ENCODE peak calls at places on chromosomes 13 and 19, in nine cellular contexts. J is hepatocyte; O is neural progenitor cell; A is Peyer's patch; P is CD8-positive, alpha-beta memory T cell; V is pancreas; Q is K562; S is PC-9; W is suprapubic skin. X is an unnamed sample.
A peak's percentile ranks its signal among the peaks of the same experiment; 100 is the strongest.

GRCh38 chr19:11293468-11294389 is 2.2 kb upstream of the TSPAN16 start:
- DNase-seq in J (peak; percentile 95), O (peak; percentile 96), A (peak; percentile 78), P (peak; percentile 77), V (peak; percentile 93), Q (peak; percentile 90), S (peak; percentile 93), W (peak; percentile 97), X (peak; percentile 87)

GRCh38 chr13:25687622-25688225 is 315.9 kb downstream of the ATP8A2 start:
- DNase-seq in J (no peak), O (no peak), A (no peak), P (no peak), V (no peak), Q (no peak), S (no peak), W (no peak), X (peak; percentile 37)

GRCh38 chr19:10461047-10461949 is 41.0 kb downstream of the PDE4A start:
- DNase-seq in J (peak; percentile 96), O (peak; percentile 96), A (peak; percentile 93), P (peak; percentile 85), V (peak; percentile 88), Q (peak; percentile 98), S (peak; percentile 82), W (peak; percentile 97), X (peak; percentile 84)

GRCh38 chr13:76982051-76982450 is 9.8 kb upstream of the CLN5 start:
- DNase-seq in J (no peak), O (no peak), A (no peak), P (no peak), V (no peak), Q (no peak), S (no peak), W (no peak), X (no peak)

GRCh38 chr13:24341439-24341838 is 32.1 kb downstream of the C1QTNF9 start:
- DNase-seq in J (no peak), O (no peak), A (no peak), P (no peak), V (no peak), Q (no peak), S (no peak), W (no peak), X (no peak)

GRCh38 chr13:51721485-51721884 is 82.5 kb downstream of the DHRS12 start:
- DNase-seq in J (no peak), O (no peak), A (no peak), P (no peak), V (no peak), Q (no peak), S (no peak), W (no peak), X (no peak)

GRCh38 chr19:48881741-48882657 is 9.8 kb downstream of the PPP1R15A start:
- DNase-seq in J (peak; percentile 44), O (peak; percentile 74), A (no peak), P (peak; percentile 58), V (no peak), Q (no peak), S (no peak), W (no peak), X (peak; percentile 47)

GRCh38 chr19:57563547-57563946 is 3.9 kb upstream of the ZNF550 start:
- DNase-seq in J (no peak), O (no peak), A (no peak), P (no peak), V (no peak), Q (no peak), S (no peak), W (no peak), X (no peak)

GRCh38 chr19:4510435-4511255 is 7.6 kb downstream of the PLIN4 start:
- DNase-seq in J (no peak), O (no peak), A (no peak), P (no peak), V (no peak), Q (no peak), S (no peak), W (no peak), X (no peak)

GRCh38 chr19:4493929-4494690 is 22.0 kb downstream of the HDGFL2 start:
- DNase-seq in J (no peak), O (no peak), A (no peak), P (no peak), V (peak; percentile 22), Q (no peak), S (no peak), W (no peak), X (no peak)

GRCh38 chr13:46577656-46578589 is 25.0 kb downstream of the LRCH1 start:
- DNase-seq in J (peak; percentile 36), O (no peak), A (no peak), P (no peak), V (no peak), Q (no peak), S (no peak), W (no peak), X (peak; percentile 18)

GRCh38 chr19:14237011-14237941 is 31.3 kb upstream of the ADGRL1 start:
- DNase-seq in J (no peak), O (no peak), A (no peak), P (no peak), V (no peak), Q (no peak), S (no peak), W (no peak), X (no peak)

GRCh38 chr13:29101404-29101803 is 281.3 kb downstream of the MTUS2 start:
- DNase-seq in J (no peak), O (no peak), A (no peak), P (no peak), V (no peak), Q (no peak), S (no peak), W (no peak), X (no peak)

GRCh38 chr19:2503521-2504109 is 27.7 kb downstream of the GADD45B start:
- DNase-seq in J (peak; percentile 88), O (no peak), A (no peak), P (peak; percentile 88), V (no peak), Q (peak; percentile 50), S (peak; percentile 76), W (no peak), X (no peak)

GRCh38 chr13:26996965-26997752 is 174.5 kb downstream of the USP12 start:
- DNase-seq in J (no peak), O (no peak), A (peak; percentile 86), P (no peak), V (no peak), Q (no peak), S (no peak), W (peak; percentile 21), X (no peak)

GRCh38 chr19:56683119-56683518 is 11.6 kb upstream of the ZNF835 start:
- DNase-seq in J (no peak), O (no peak), A (no peak), P (no peak), V (no peak), Q (no peak), S (no peak), W (no peak), X (peak; percentile 84)

GRCh38 chr13:47719164-47719563 is 281.9 kb downstream of the SUCLA2 start:
- DNase-seq in J (no peak), O (no peak), A (no peak), P (no peak), V (no peak), Q (no peak), S (no peak), W (no peak), X (no peak)

GRCh38 chr19:55014714-55015113 is 23.4 kb downstream of the GP6 start:
- DNase-seq in J (no peak), O (no peak), A (no peak), P (no peak), V (no peak), Q (no peak), S (no peak), W (no peak), X (peak; percentile 50)

GRCh38 chr19:42122691-42123607 is 9.3 kb downstream of the POU2F2 start:
- DNase-seq in J (no peak), O (no peak), A (no peak), P (peak; percentile 62), V (no peak), Q (no peak), S (no peak), W (no peak), X (no peak)

GRCh38 chr19:12994701-12995595 is at the start of gene NFIX:
- DNase-seq in J (peak; percentile 75), O (peak; percentile 89), A (peak; percentile 59), P (peak; percentile 71), V (peak; percentile 71), Q (peak; percentile 73), S (no peak), W (peak; percentile 90), X (peak; percentile 63)
- H3K27ac ChIP-seq in J (peak within 1 kb of the TSS; percentile 37), O (no peak within 1 kb of the TSS), A (peak within 1 kb of the TSS; percentile 70), P (no peak within 1 kb of the TSS), V (peak within 1 kb of the TSS; percentile 32), Q (peak within 1 kb of the TSS; percentile 82), S (no peak within 1 kb of the TSS), W (peak within 1 kb of the TSS; percentile 97), X (no peak within 1 kb of the TSS)

DNA sequence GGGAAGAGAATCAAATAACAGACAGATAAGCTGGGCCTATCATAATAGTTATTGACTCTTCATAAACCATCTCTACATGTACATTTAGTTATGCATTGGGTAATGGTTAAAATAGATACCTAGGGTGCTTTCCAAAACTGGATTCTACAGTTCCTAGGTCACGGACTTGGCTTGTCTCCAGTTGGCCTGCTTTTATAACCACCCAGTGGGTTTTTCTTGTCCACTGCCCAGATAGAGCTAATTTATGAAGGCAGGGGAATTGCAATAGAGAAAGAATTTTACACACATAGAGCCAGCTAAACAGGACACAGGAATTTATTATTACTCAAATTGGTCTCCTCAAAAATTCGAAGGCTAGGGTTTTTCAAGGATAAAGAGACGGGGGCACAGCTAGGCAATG is 97.3 kb downstream of the FAM216B start:
- DNase-seq in J (no peak), O (no peak), A (no peak), P (no peak), V (no peak), Q (no peak), S (no peak), W (no peak), X (no peak)
- H3K4me1 ChIP-seq in J (peaks cover 11% of the 10 kb centered on the region), O (peaks cover 13% of the 10 kb centered on the region), A (peaks cover 5% of the 10 kb centered on the region), P (no peaks in the 10 kb centered on the region), V (no peaks in the 10 kb centered on the region), Q (no peaks in the 10 kb centered on the region), S (peaks cover 16% of the 10 kb centered on the region), W (peaks cover 20% of the 10 kb centered on the region), X (peaks cover 10% of the 10 kb centered on the region)

GRCh38 chr13:108987488-108987887 is 358.1 kb downstream of the MYO16 start:
- DNase-seq in J (no peak), O (no peak), A (no peak), P (no peak), V (no peak), Q (no peak), S (no peak), W (no peak), X (peak; percentile 57)
- H3K27ac ChIP-seq in J (no peak overlapping the region), O (no peak overlapping the region), A (no peak overlapping the region), P (no peak overlapping the region), V (no peak overlapping the region), Q (no peak overlapping the region), S (no peak overlapping the region), W (no peak overlapping the region), X (no peak overlapping the region)

DNA sequence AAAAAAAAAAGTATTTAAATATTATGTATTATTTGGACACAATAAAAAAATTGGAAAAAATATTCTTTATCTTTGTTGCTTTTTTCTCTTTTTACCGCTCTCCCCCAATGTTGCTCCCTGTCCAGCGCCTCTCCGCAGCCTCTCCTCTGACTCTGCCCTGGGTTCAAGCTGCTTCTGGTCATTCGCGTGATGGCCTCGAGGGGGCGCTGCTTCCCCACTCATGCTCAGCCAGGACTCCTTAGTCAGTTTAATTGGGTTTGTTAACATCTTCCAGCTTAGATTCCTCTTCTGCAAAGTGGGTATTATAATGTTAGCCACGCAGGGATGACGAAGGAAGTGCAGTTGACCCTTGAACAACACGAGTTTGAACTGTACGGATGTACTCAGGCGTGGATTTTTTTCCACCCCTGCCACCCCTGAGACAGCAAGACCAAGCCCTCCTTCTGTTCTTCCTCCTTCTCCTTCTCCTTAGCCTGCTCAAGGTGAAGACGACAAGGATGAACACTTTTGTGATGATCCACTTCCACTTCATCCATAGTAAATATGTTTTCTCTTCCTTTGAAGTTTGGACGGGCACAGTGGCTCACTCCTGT is 4.8 kb upstream of the NWD1 start:
- DNase-seq in J (peak; percentile 25), O (peak; percentile 68), A (peak; percentile 44), P (peak; percentile 54), V (peak; percentile 50), Q (peak; percentile 65), S (peak; percentile 43), W (no peak), X (peak; percentile 87)
- H3K4me1 ChIP-seq in J (no peaks in the 10 kb centered on the region), O (no peaks in the 10 kb centered on the region), A (peaks cover 6% of the 10 kb centered on the region), P (peaks cover under 1% of the 10 kb centered on the region), V (no peaks in the 10 kb centered on the region), Q (no peaks in the 10 kb centered on the region), S (peaks cover 24% of the 10 kb centered on the region), W (no peaks in the 10 kb centered on the region), X (peaks cover 5% of the 10 kb centered on the region)

X was measured in SJCRH30.